ENCODE peak calls at places on chromosomes 16 and 17, in six cellular contexts. I, D, E, V, G and T are unnamed samples.
A peak's percentile ranks its signal among the peaks of the same experiment; 100 is the strongest.

GRCh38 chr17:27473748-27474609 is 17.7 kb downstream of the KSR1 start:
- DNase-seq in I (peak; percentile 67), D (peak; percentile 79), G (no peak), V (peak; percentile 63), E (no peak), T (no peak)

GRCh38 chr16:27969574-27969973 is 93.9 kb downstream of the GSG1L start:
- DNase-seq in V (no peak), D (no peak), G (no peak), I (no peak), E (peak; percentile 21), T (no peak)

GRCh38 chr17:64732336-64733006 is 70.4 kb upstream of the SMURF2 start:
- DNase-seq in D (peak; percentile 45), V (no peak), E (peak; percentile 86), I (no peak), G (no peak), T (no peak)

GRCh38 chr17:34613064-34614019 is 34.0 kb downstream of the TMEM132E start:
- DNase-seq in D (no peak), V (peak; percentile 67), I (no peak), E (no peak), G (no peak), T (peak; percentile 83)

GRCh38 chr17:51119415-51120356 is 982 bp downstream of the SPAG9 start:
- DNase-seq in E (peak; percentile 68), D (no peak), G (peak; percentile 82), V (peak; percentile 57), I (peak; percentile 28), T (no peak)

GRCh38 chr16:78177218-78177617 is 77.8 kb downstream of the WWOX start:
- DNase-seq in D (no peak), E (no peak), V (no peak), I (no peak), G (no peak), T (no peak)

GRCh38 chr16:55944377-55944802 is 69.2 kb upstream of the CES5A start:
- DNase-seq in D (peak; percentile 76), I (peak; percentile 44), E (peak; percentile 77), G (peak; percentile 80), V (peak; percentile 78), T (peak; percentile 60)

GRCh38 chr16:75614247-75614897 is 8.7 kb downstream of the ADAT1 start:
- DNase-seq in E (peak; percentile 21), V (peak; percentile 41), G (no peak), D (no peak), I (no peak), T (no peak)

GRCh38 chr17:68849673-68850260 is 105.4 kb downstream of the ABCA8 start:
- DNase-seq in G (no peak), I (no peak), V (no peak), E (peak; percentile 5), D (no peak), T (no peak)

GRCh38 chr17:34652001-34652400 is 72.6 kb downstream of the TMEM132E start:
- DNase-seq in E (no peak), G (no peak), V (no peak), I (no peak), D (no peak), T (no peak)

GRCh38 chr17:46811978-46812583 is 6.4 kb downstream of the WNT3 start:
- DNase-seq in G (no peak), V (no peak), D (no peak), E (no peak), I (no peak), T (no peak)

GRCh38 chr17:78278139-78278741 is 46.8 kb downstream of the TMEM235 start:
- DNase-seq in I (no peak), E (no peak), D (no peak), V (no peak), G (no peak), T (no peak)

GRCh38 chr17:39002991-39003715 is 36.0 kb upstream of the FBXO47 start:
- DNase-seq in D (peak; percentile 92), I (peak; percentile 59), G (peak; percentile 87), E (peak; percentile 56), V (no peak), T (no peak)

GRCh38 chr17:19992803-19993713 is 15.4 kb upstream of the AKAP10 start:
- DNase-seq in G (peak; percentile 92), V (peak; percentile 95), D (peak; percentile 94), E (peak; percentile 87), I (peak; percentile 75), T (peak; percentile 76)
- H3K27ac ChIP-seq in G (no peak overlapping the region), V (no peak overlapping the region), D (no peak overlapping the region), E (no peak overlapping the region), I (no peak overlapping the region), T (peak overlapping the region; percentile 69)

DNA sequence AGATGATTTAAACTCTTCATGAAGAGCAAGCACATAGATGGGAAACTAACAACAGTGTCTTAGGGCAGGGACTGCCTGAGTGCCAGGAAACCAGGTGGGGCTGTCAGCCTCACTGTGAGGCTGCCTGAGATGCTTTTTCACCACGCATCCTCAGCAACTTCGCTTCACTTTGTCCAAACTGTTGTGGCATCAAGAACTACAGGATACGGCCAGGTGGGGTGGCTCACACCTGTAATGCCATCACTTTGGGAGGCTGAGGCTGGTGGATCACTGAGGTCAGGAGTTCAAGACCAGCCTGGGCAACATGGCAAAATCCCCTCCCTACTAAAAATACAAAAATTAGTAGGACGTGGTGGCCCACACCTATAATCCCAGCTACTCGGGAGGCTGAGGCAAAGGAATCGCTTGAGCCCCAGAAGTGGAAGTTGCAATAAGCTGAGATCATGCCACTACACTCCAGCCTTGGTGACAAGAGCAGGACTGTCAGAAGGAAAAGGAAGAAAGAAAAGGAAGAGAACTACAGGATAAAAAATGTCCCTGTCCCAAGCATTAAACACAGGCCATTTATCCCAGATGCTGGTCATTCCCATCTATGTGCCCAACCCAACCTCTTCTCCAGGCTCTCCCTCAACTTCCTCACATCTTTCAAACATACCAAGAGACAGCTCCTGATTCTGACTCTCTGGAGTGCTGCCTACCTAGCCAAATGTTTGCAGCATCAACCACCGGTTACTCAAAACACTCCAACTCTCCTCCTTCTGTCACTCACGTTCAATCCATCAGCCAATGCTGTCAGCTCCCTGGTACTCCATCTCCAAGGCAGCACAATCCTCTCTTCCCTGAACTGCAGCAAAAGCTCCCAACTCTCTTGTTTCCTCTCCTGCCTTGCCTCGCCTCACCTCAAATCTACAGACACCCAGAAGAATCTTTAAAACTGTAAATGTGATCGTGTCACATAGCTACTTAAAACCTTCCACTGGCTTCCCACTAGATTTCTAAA is 1.6 kb downstream of the EIF4A3 start:
- DNase-seq in V (no peak), G (no peak), I (no peak), D (no peak), E (no peak), T (no peak)
- H3K27ac ChIP-seq in V (peak overlapping the region; percentile 81), G (no peak overlapping the region), I (peak overlapping the region; percentile 83), D (peak overlapping the region; percentile 94), E (peak overlapping the region; percentile 96), T (no peak overlapping the region)

GRCh38 chr16:50238868-50239301 is 27.5 kb upstream of the ADCY7 start:
- DNase-seq in I (no peak), E (no peak), G (no peak), D (no peak), V (no peak), T (no peak)

GRCh38 chr16:50234771-50235556 is 31.4 kb upstream of the ADCY7 start:
- DNase-seq in V (no peak), E (no peak), G (no peak), D (no peak), I (no peak), T (no peak)

GRCh38 chr16:50238314-50238713 is 28.0 kb upstream of the ADCY7 start:
- DNase-seq in I (no peak), V (no peak), D (no peak), G (no peak), E (no peak), T (no peak)

DNA sequence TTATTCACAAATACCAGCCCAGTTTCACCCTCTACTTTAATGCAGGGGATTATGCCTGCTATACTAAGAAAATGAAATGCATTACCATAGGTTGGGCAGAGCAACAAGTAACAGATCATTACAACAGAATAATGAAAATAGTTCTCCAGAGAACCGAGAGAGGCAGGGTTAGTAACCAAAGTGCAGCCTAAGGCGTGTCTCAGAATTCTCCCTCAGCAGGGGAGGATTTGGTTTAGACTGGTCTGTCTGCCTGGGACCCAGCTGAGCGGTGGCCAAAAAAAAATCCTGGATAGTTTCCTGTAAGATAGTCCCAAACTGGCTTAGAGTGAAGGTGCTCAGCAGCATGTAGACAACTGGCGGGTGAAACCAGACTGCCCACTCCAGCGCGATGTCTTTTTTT is 30.8 kb upstream of the ADCY7 start:
- DNase-seq in I (no peak), G (no peak), V (no peak), D (no peak), E (no peak), T (no peak)
- H3K27ac ChIP-seq in I (no peak overlapping the region), G (no peak overlapping the region), V (no peak overlapping the region), D (no peak overlapping the region), E (no peak overlapping the region), T (no peak overlapping the region)

DNA sequence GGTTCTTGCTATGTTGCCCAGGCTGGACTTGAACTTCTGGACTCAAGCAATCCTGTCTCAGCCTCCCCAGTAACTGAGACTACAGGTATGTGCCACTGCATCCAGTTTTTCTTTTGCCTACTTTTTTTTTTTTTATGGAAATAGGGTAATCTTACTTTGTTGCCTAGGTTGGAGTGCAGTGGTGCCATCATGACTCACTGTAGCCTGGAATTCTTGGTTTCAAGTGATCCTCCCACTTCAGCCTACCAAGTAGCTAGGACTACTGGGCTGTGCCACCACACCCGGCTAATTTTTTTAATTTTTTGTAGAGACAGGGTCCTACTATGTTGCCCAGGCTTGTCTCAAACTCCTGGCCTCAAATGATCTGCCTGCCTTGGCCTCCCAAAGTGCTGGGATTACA is 10.0 kb downstream of the LRRC36 start:
- DNase-seq in E (no peak), G (no peak), I (no peak), V (no peak), D (no peak), T (no peak)
- H3K27ac ChIP-seq in E (no peak overlapping the region), G (no peak overlapping the region), I (no peak overlapping the region), V (no peak overlapping the region), D (no peak overlapping the region), T (no peak overlapping the region)

GRCh38 chr16:82008957-82009592 is 2.2 kb downstream of the SDR42E1 start:
- DNase-seq in D (no peak), E (no peak), V (no peak), G (no peak), I (no peak), T (no peak)

GRCh38 chr16:82010649-82011048 is 621 bp downstream of the SDR42E1 start:
- DNase-seq in D (no peak), G (no peak), I (no peak), V (no peak), E (no peak), T (no peak)

GRCh38 chr16:82007189-82007588 is 4.1 kb downstream of the SDR42E1 start:
- DNase-seq in G (no peak), D (no peak), I (no peak), E (no peak), V (no peak), T (no peak)

GRCh38 chr16:82016268-82016667 is 5.0 kb upstream of the SDR42E1 start:
- DNase-seq in V (no peak), D (no peak), G (no peak), E (peak; percentile 24), I (no peak), T (no peak)

DNA sequence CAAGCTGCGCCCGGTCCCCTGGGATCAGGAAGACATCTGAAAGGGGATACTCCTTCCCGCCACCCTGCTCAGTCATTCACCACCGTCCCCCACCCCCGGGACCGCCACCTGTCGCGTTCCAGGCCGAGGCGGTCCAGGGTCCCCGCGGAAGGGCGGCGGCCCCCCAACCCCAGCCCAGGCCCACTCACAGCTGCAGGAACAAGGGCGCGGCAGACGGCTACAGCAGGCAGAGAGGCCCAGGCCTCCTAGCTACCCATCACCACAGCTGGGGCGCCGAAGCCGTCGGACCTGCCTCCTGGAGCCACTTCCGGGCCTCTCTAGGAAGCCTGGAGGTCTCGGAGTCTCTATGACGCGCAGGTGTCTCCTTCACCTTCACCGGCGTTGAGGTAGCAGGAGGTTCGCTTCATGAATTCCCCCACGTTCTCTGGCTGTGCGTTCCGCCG is at the start of gene SDR42E1:
- DNase-seq in D (no peak), I (peak; percentile 65), G (no peak), E (peak; percentile 27), V (no peak), T (no peak)
- H3K27ac ChIP-seq in D (no peak within 1 kb of the TSS), I (no peak within 1 kb of the TSS), G (peak within 1 kb of the TSS; percentile 72), E (no peak within 1 kb of the TSS), V (no peak within 1 kb of the TSS), T (no peak within 1 kb of the TSS)